ENCODE peak calls at places on chromosomes 13 and 19, in six cellular contexts. B is OCI-LY7, V is Peyer's patch, T is endodermal cell, P is nephron progenitor cell, Q is heart right ventricle. Y is an unnamed sample.

GRCh38 chr19:8973501-8974091 is 36.6 kb downstream of the MUC16 start:
- DNase-seq in Q (no peak), T (peak; percentile 73), P (peak; percentile 30), B (peak; percentile 13), V (no peak), Y (no peak)

GRCh38 chr19:55473613-55474012 is 2.8 kb upstream of the ZNF628 start:
- DNase-seq in T (no peak), B (no peak), V (no peak), P (no peak), Q (no peak), Y (no peak)

GRCh38 chr13:94198666-94199065 is 280.8 kb downstream of the DCT start:
- DNase-seq in P (no peak), V (no peak), B (no peak), Q (no peak), T (no peak), Y (no peak)

GRCh38 chr13:80550856-80551532 is 210.1 kb upstream of the SPRY2 start:
- DNase-seq in V (no peak), B (no peak), T (no peak), P (no peak), Q (no peak), Y (no peak)

GRCh38 chr19:6238256-6238642 is 41.5 kb downstream of the MLLT1 start:
- DNase-seq in B (no peak), T (no peak), Q (no peak), P (no peak), V (no peak), Y (no peak)

GRCh38 chr19:6737284-6737872 is at the start of gene GPR108:
- DNase-seq in P (peak; percentile 99), T (peak; percentile 100), B (peak; percentile 100), V (peak; percentile 100), Q (peak; percentile 100), Y (peak; percentile 99)

GRCh38 chr13:44407379-44407778 is 33.8 kb downstream of the SERP2 start:
- DNase-seq in V (no peak), P (no peak), B (no peak), Q (no peak), T (no peak), Y (no peak)

GRCh38 chr19:7373862-7374261 is 25.1 kb downstream of the ARHGEF18 start:
- DNase-seq in B (no peak), P (no peak), Q (no peak), T (no peak), V (peak; percentile 60), Y (no peak)

GRCh38 chr19:20078696-20079095 is 896 bp downstream of the ZNF90 start:
- DNase-seq in V (peak; percentile 49), Q (peak; percentile 16), P (peak; percentile 46), B (no peak), T (peak; percentile 75), Y (peak; percentile 48)

GRCh38 chr13:30634838-30635237 is 17.1 kb downstream of the USPL1 start:
- DNase-seq in Q (no peak), B (no peak), T (no peak), V (no peak), P (no peak), Y (no peak)

GRCh38 chr19:4866595-4867424 is 657 bp downstream of the PLIN3 start:
- DNase-seq in Q (peak; percentile 42), P (peak; percentile 52), T (peak; percentile 87), B (peak; percentile 63), V (peak; percentile 82), Y (peak; percentile 40)

GRCh38 chr19:7083076-7083956 is 13.8 kb downstream of the ZNF557 start:
- DNase-seq in V (no peak), P (no peak), B (peak; percentile 20), Q (no peak), T (peak; percentile 47), Y (no peak)

GRCh38 chr19:33143897-33144405 is 12.0 kb downstream of the WDR88 start:
- DNase-seq in P (peak; percentile 71), T (peak; percentile 86), B (peak; percentile 38), V (peak; percentile 81), Q (peak; percentile 57), Y (peak; percentile 72)

GRCh38 chr13:32381539-32381938 is 46.4 kb downstream of the N4BP2L1 start:
- DNase-seq in V (no peak), Q (peak; percentile 30), P (peak; percentile 3), B (no peak), T (peak; percentile 73), Y (no peak)

GRCh38 chr19:34171539-34171876 is 796 bp upstream of the LSM14A start:
- DNase-seq in P (no peak), Q (no peak), V (no peak), B (no peak), T (no peak), Y (no peak)

GRCh38 chr13:34357435-34358232 is 539.7 kb downstream of the RFC3 start:
- DNase-seq in V (no peak), T (peak; percentile 50), P (no peak), B (no peak), Q (no peak), Y (no peak)

GRCh38 chr19:30846102-30846501 is 473.9 kb downstream of the ZNF536 start:
- DNase-seq in T (no peak), V (no peak), Q (no peak), B (no peak), P (no peak), Y (no peak)

GRCh38 chr19:33282036-33282686 is 20.2 kb downstream of the CEBPA start:
- DNase-seq in Q (no peak), B (no peak), T (no peak), P (no peak), V (no peak), Y (no peak)

GRCh38 chr13:51201886-51202285 is 20.3 kb upstream of the FAM124A start:
- DNase-seq in V (no peak), T (no peak), Q (no peak), B (no peak), P (no peak), Y (no peak)

GRCh38 chr19:17471410-17472125 is 1.2 kb downstream of the SLC27A1 start:
- DNase-seq in Q (no peak), T (peak; percentile 68), B (no peak), V (no peak), P (no peak), Y (no peak)

GRCh38 chr13:54536112-54536511 is 1507.5 kb downstream of the OLFM4 start:
- DNase-seq in T (no peak), V (no peak), B (no peak), P (no peak), Q (peak; percentile 2), Y (no peak)

GRCh38 chr13:114025432-114026127 is 51.7 kb upstream of the C13orf46 start:
- DNase-seq in Q (no peak), T (no peak), V (peak; percentile 59), P (peak; percentile 37), B (peak; percentile 31), Y (peak; percentile 30)

GRCh38 chr19:39093761-39094160 is 9.6 kb downstream of the ACP7 start:
- DNase-seq in V (no peak), P (no peak), Q (no peak), B (no peak), T (no peak), Y (no peak)

GRCh38 chr19:4913996-4914735 is 4.9 kb downstream of the UHRF1 start:
- DNase-seq in Q (no peak), V (peak; percentile 65), T (no peak), P (no peak), B (no peak), Y (no peak)

GRCh38 chr13:78660130-78660857 is 1.3 kb upstream of the OBI1 start:
- DNase-seq in B (peak; percentile 39), Q (no peak), T (peak; percentile 68), V (peak; percentile 54), P (no peak), Y (peak; percentile 21)

GRCh38 chr19:48290341-48290922 is 20.6 kb downstream of the ZNF114 start:
- DNase-seq in T (peak; percentile 97), V (no peak), Q (no peak), B (no peak), P (peak; percentile 64), Y (peak; percentile 32)

GRCh38 chr13:33611016-33611805 is 206.7 kb upstream of the RFC3 start:
- DNase-seq in Q (peak; percentile 78), B (no peak), V (no peak), T (no peak), P (peak; percentile 34), Y (no peak)

DNA sequence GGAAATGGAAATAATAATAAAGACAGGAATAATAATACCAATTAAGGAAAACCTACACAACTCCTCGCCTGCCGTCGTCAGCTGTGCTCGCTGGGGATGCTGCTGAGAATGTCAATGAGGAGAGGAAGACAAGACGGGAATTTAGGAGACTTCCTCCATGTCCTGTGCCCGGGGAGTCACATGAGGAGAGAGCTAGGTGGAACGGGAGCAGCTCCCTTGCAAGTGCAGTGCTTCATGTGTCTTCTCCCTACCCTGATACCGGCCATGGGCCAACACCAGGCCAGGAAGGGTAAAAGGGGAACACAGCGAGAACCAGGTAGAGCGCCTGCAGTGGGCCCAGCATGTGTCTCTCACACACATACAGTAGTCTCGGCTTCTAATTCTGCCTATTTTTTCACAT is 11.8 kb downstream of the DOCK9 start:
- DNase-seq in P (no peak), Q (no peak), B (no peak), V (no peak), T (no peak), Y (no peak)
- TF ChIP-seq CTCF in P (no peak), Q (no peak), B (no peak), V (no peak), T (no peak), Y (no peak)

DNA sequence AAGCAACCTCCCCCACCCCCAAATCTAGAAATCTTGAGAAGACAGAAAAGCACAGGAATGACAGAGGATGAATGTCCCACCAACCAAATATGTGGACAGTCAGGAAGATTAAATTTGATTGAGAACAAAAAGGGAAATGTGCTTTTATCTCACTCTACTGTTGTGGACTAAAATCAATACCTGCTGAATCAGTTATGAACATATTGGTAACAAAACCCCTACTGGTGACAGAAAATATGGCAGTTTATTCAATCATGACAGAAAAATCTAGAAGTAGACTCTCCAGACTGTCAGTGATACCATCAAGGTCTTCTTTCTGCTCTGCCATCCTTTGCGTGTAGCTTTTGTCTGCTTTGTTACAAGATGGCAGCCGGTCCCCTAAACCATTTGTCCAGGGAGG is 35.2 kb downstream of the FAM216B start:
- DNase-seq in P (no peak), Q (no peak), B (no peak), T (no peak), V (no peak), Y (no peak)
- TF ChIP-seq CTCF in P (no peak), Q (no peak), B (peak; percentile 47), T (peak; percentile 46), V (no peak), Y (peak; percentile 69)

GRCh38 chr19:2523630-2524311 is 47.8 kb downstream of the GADD45B start:
- DNase-seq in P (no peak), Q (no peak), B (no peak), V (no peak), T (no peak), Y (no peak)
- TF ChIP-seq CTCF in P (peak; percentile 21), Q (no peak), B (no peak), V (no peak), T (peak; percentile 58), Y (no peak)

DNA sequence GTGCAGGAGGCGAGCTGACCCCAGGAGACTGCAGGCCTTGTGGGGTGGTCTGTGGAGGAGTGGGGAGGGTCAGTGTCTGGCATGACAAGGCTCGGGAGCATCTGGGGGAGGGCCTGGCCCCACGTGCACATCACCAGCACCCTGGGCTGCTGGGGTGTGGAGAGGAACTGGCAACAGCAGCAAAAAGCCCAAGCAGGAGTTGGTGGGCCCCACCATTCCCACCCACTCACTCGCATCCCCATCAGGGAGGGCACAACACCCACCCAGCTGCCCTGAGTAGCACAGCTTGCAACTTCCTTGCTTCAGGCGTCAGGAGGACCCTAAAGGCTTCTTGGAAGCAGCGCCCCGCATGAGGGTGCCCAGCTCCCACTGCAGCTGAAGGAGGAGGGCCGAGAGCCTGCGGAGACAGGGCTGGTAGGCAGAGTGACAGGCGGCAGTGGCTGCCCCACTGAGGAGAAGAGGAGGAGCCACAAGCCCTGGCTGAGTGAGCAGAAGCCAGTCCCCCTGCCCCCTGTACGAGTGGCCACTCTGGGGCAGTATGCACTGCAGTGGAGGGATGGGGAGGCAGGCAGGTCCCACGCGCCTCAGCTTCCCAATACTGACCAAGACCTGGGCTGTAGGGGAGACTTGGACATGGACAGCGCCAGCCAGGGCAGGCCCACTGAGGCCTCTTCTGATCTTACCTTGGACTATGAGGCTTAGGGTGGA is 26.5 kb downstream of the ELL start:
- DNase-seq in Q (no peak), V (no peak), T (no peak), P (peak; percentile 42), B (no peak), Y (no peak)
- TF ChIP-seq CTCF in Q (no peak), V (no peak), T (no peak), P (no peak), B (no peak), Y (no peak)

Y was measured in glutamatergic neuron.